ENCODE peak calls at places on chromosomes 6 and 20, in nine cellular contexts. G, F, I, Q, P, K, H, W and V are unnamed samples.
A peak's percentile ranks its signal among the peaks of the same experiment; 100 is the strongest.

GRCh38 chr20:46270977-46271744 is 37.1 kb downstream of the CDH22 start:
- DNase-seq in P (no peak), W (no peak), F (no peak), Q (no peak), H (no peak), G (no peak), I (no peak), K (no peak), V (no peak)

GRCh38 chr20:59207742-59208357 is 44.2 kb downstream of the ZNF831 start:
- DNase-seq in H (peak; percentile 71), G (peak; percentile 60), F (no peak), I (no peak), W (no peak), P (peak; percentile 28), Q (peak; percentile 75), K (peak; percentile 28), V (peak; percentile 89)

GRCh38 chr6:3259491-3259958 is 778 bp downstream of the PSMG4 start:
- DNase-seq in P (no peak), K (peak; percentile 25), Q (peak; percentile 69), I (peak; percentile 41), H (peak; percentile 45), G (no peak), F (no peak), W (no peak), V (peak; percentile 56)

GRCh38 chr6:63689421-63689820 is 53.8 kb downstream of the PHF3 start:
- DNase-seq in K (no peak), G (no peak), P (no peak), I (no peak), W (no peak), F (no peak), H (no peak), Q (no peak), V (no peak)

GRCh38 chr20:31822421-31823330 is 3.5 kb downstream of the MYLK2 start:
- DNase-seq in H (peak; percentile 92), Q (peak; percentile 91), P (peak; percentile 77), I (peak; percentile 46), F (peak; percentile 85), G (peak; percentile 91), K (peak; percentile 79), W (peak; percentile 79), V (peak; percentile 74)

GRCh38 chr6:122567034-122567433 is 43.2 kb upstream of the PKIB start:
- DNase-seq in I (no peak), F (no peak), G (no peak), K (no peak), W (no peak), P (no peak), H (no peak), Q (no peak), V (no peak)

GRCh38 chr20:4613184-4613583 is 108.5 kb upstream of the PRND start:
- DNase-seq in F (no peak), K (no peak), H (peak; percentile 18), W (no peak), Q (no peak), P (no peak), G (no peak), I (no peak), V (no peak)

GRCh38 chr6:44284119-44284518 is 13.9 kb downstream of the TMEM151B start:
- DNase-seq in G (no peak), P (no peak), F (no peak), W (no peak), Q (no peak), I (no peak), H (no peak), K (no peak), V (no peak)

GRCh38 chr6:95742895-95743294 is 165.6 kb downstream of the MANEA start:
- DNase-seq in Q (no peak), W (no peak), F (no peak), P (no peak), K (no peak), I (no peak), H (no peak), G (no peak), V (no peak)

GRCh38 chr6:44076366-44077200 is 50.7 kb downstream of the MRPL14 start:
- DNase-seq in P (no peak), F (peak; percentile 74), H (peak; percentile 82), G (peak; percentile 81), Q (peak; percentile 78), I (no peak), W (no peak), K (no peak), V (peak; percentile 71)

GRCh38 chr20:44700306-44700705 is 14.9 kb upstream of the CCN5 start:
- DNase-seq in Q (no peak), I (no peak), K (no peak), P (no peak), G (no peak), W (no peak), F (no peak), H (no peak), V (no peak)

GRCh38 chr20:44701889-44702288 is 13.3 kb upstream of the CCN5 start:
- DNase-seq in F (no peak), Q (no peak), I (no peak), H (no peak), K (no peak), W (no peak), P (no peak), G (no peak), V (no peak)

GRCh38 chr20:44702776-44703175 is 12.4 kb upstream of the CCN5 start:
- DNase-seq in G (peak; percentile 94), P (peak; percentile 94), Q (peak; percentile 80), K (no peak), W (peak; percentile 87), H (no peak), I (peak; percentile 91), F (peak; percentile 92), V (peak; percentile 70)

GRCh38 chr20:44703183-44703925 is 11.8 kb upstream of the CCN5 start:
- DNase-seq in F (no peak), H (no peak), G (no peak), Q (no peak), K (no peak), P (no peak), W (no peak), I (no peak), V (no peak)

GRCh38 chr20:44701116-44701865 is 13.9 kb upstream of the CCN5 start:
- DNase-seq in I (peak; percentile 19), H (peak; percentile 56), Q (no peak), P (no peak), K (no peak), W (no peak), G (no peak), F (no peak), V (no peak)
- TF ChIP-seq CTCF in I (no peak), H (no peak), Q (no peak), P (no peak), K (no peak), W (no peak), G (no peak), F (no peak), V (no peak)

DNA sequence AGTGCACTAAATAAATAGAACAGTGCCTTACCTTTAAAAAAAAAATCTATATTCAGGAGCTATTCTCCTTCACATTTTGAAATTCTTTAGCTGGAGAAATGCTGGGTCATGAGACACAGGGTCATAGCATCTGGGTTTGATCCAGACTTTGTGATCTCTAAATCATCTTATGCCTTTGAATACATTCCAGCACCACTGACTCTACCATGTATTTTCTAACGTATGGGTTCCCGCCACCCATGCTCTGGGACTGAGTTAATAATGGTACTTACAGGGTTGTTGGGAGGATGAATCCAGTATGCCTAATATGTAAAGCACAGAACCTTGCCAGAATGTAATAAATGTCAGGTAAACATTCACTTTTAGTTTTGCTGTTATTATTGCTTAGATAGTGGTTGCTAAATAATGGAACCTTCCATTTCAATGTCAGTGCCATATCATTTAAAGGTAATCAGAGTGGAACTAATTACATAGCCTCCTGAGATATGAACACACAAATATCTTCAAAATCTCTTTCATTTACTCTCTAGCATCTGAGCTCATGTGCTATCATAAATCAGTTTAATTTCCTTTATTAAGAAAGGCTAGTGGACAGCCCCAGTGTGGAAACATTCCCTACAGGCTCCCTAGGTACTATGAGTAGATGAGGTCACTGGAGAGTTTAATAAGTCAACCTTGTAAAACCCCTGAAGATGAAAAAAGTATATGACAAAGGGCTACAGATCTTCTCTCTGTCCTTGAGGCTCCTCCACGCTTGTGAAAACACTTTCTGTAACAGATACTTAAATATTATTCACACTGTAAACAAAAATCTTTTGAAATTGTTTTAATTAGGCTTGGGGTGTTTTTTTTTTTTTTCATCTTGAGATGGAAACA is 226.7 kb downstream of the ALDH8A1 start:
- DNase-seq in G (no peak), W (no peak), K (no peak), P (no peak), H (no peak), F (no peak), Q (no peak), I (peak; percentile 34), V (no peak)
- H3K4me1 ChIP-seq in G (peaks cover 40% of the 10 kb centered on the region), W (peaks cover 58% of the 10 kb centered on the region), K (peaks cover 33% of the 10 kb centered on the region), P (peaks cover 36% of the 10 kb centered on the region), H (peaks cover 18% of the 10 kb centered on the region), F (peaks cover 6% of the 10 kb centered on the region), Q (peaks cover 36% of the 10 kb centered on the region), I (peaks cover 27% of the 10 kb centered on the region), V (no peaks in the 10 kb centered on the region)

GRCh38 chr6:10621847-10622246 is 72.6 kb downstream of the C6orf52 start:
- DNase-seq in W (no peak), P (no peak), F (no peak), Q (no peak), G (no peak), H (no peak), I (no peak), K (no peak), V (no peak)
- TF ChIP-seq CTCF in W (no peak), P (no peak), F (no peak), Q (no peak), G (no peak), H (no peak), I (no peak), K (no peak), V (no peak)

GRCh38 chr20:1473821-1474220 is 7.2 kb upstream of the NSFL1C start:
- DNase-seq in H (no peak), I (no peak), Q (no peak), F (no peak), K (no peak), G (no peak), P (no peak), W (no peak), V (no peak)

GRCh38 chr20:1473244-1473635 is 6.6 kb upstream of the NSFL1C start:
- DNase-seq in F (no peak), K (no peak), Q (no peak), G (no peak), W (no peak), P (no peak), H (no peak), I (no peak), V (no peak)

GRCh38 chr20:1474817-1475603 is 8.4 kb upstream of the NSFL1C start:
- DNase-seq in F (no peak), G (no peak), K (no peak), Q (no peak), P (no peak), I (no peak), W (no peak), H (peak; percentile 33), V (no peak)

GRCh38 chr20:1472556-1473243 is 6.1 kb upstream of the NSFL1C start:
- DNase-seq in F (no peak), K (no peak), Q (no peak), H (no peak), W (no peak), P (no peak), I (no peak), G (no peak), V (no peak)

DNA sequence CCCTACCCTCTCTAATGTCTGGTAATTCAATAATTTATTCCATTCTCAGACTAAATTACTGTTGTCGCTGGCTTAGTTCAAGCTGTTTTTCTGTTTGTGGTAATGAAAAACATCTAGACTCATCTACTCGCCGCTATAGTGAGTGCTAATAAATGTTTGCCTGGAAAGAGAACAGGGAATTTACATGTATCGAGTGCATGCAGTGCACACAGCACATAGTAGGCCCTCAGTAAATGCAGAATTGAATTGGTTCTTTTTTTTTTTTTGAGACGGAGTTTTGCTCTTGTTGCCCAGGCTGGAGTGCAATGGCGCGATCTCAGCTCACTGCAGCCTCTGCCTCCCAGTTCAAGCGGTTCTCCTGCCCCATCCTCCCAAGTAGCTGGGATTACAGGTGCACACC is 7.7 kb upstream of the NSFL1C start:
- DNase-seq in G (no peak), Q (no peak), F (no peak), H (no peak), W (no peak), P (no peak), I (no peak), K (no peak), V (no peak)
- H3K4me1 ChIP-seq in G (peaks cover 2% of the 10 kb centered on the region), Q (no peaks in the 10 kb centered on the region), F (no peaks in the 10 kb centered on the region), H (no peaks in the 10 kb centered on the region), W (peaks cover 14% of the 10 kb centered on the region), P (peaks cover 10% of the 10 kb centered on the region), I (peaks cover 9% of the 10 kb centered on the region), K (peaks cover 36% of the 10 kb centered on the region), V (peaks cover 17% of the 10 kb centered on the region)